ENCODE peak calls at places on chromosomes 16 and 17, in five cellular contexts. L is GM12878, N is IMR-90, H is SK-N-SH, U is HepG2. X is an unnamed sample.

GRCh38 chr16:64657316-64658011 is 464.4 kb downstream of the CDH11 start:
- DNase-seq in N (peak), H (no peak), L (no peak), U (no peak), X (no peak)

GRCh38 chr16:49617710-49618330 is 238.1 kb downstream of the ZNF423 start:
- DNase-seq in H (no peak), L (no peak), N (no peak), U (no peak), X (no peak)

GRCh38 chr16:23448392-23448791 is 4.6 kb downstream of the COG7 start:
- DNase-seq in U (no peak), N (peak), L (no peak), H (no peak), X (no peak)

GRCh38 chr17:33750943-33751701 is 458.0 kb upstream of the ASIC2 start:
- DNase-seq in U (peak), N (peak), H (peak), L (peak), X (peak)

GRCh38 chr17:39236981-39237441 is 11.3 kb upstream of the STAC2 start:
- DNase-seq in U (no peak), N (no peak), H (no peak), L (no peak), X (no peak)

GRCh38 chr17:72342582-72343527 is 222.0 kb downstream of the SOX9 start:
- DNase-seq in U (no peak), H (no peak), L (no peak), N (no peak), X (peak)

GRCh38 chr17:16013943-16014407 is 14.4 kb downstream of the TTC19 start:
- DNase-seq in H (peak), N (peak), U (peak), L (no peak), X (no peak)

GRCh38 chr16:86959182-86959651 is 358.0 kb downstream of the C16orf95 start:
- DNase-seq in U (no peak), L (no peak), N (no peak), H (no peak), X (no peak)

GRCh38 chr17:1312261-1312870 is 32.9 kb downstream of the TRARG1 start:
- DNase-seq in H (peak), N (no peak), L (no peak), U (peak), X (peak)

GRCh38 chr17:58052951-58053715 is 30.1 kb upstream of the DYNLL2 start:
- DNase-seq in U (no peak), N (no peak), H (no peak), L (no peak), X (no peak)

GRCh38 chr17:50072925-50073324 is 17.0 kb downstream of the ITGA3 start:
- DNase-seq in N (no peak), H (no peak), L (no peak), U (no peak), X (no peak)

GRCh38 chr17:51434434-51435170 is 174.3 kb downstream of the UTP18 start:
- DNase-seq in N (no peak), H (no peak), L (no peak), U (no peak), X (no peak)

GRCh38 chr17:29357821-29358232 is 32.3 kb upstream of the TAOK1 start:
- DNase-seq in L (peak), H (no peak), N (peak), U (no peak), X (no peak)

GRCh38 chr17:27449541-27449940 is 6.7 kb upstream of the KSR1 start:
- DNase-seq in L (no peak), N (no peak), H (no peak), U (no peak), X (no peak)

GRCh38 chr17:65324574-65324973 is 187.4 kb downstream of the RGS9 start:
- DNase-seq in U (no peak), L (no peak), N (no peak), H (no peak), X (no peak)

GRCh38 chr16:13471478-13471877 is 448.5 kb upstream of the ERCC4 start:
- DNase-seq in L (no peak), U (no peak), H (no peak), N (no peak), X (no peak)

GRCh38 chr16:75317101-75317522 is 65.7 kb upstream of the BCAR1 start:
- DNase-seq in N (no peak), L (no peak), U (no peak), H (no peak), X (peak)

GRCh38 chr16:58563775-58564174 is 48.5 kb downstream of the SETD6 start:
- DNase-seq in H (no peak), N (no peak), U (no peak), L (no peak), X (peak)

GRCh38 chr17:39027037-39027436 is 59.8 kb upstream of the FBXO47 start:
- DNase-seq in N (no peak), U (no peak), H (peak), L (no peak), X (no peak)

GRCh38 chr17:32303861-32304288 is 38.1 kb downstream of the C17orf75 start:
- DNase-seq in N (no peak), U (no peak), L (no peak), H (peak), X (no peak)

GRCh38 chr17:64328875-64329405 is 61.7 kb downstream of the PECAM1 start:
- DNase-seq in H (no peak), N (no peak), L (no peak), U (no peak), X (no peak)

GRCh38 chr17:57750930-57751329 is 5.8 kb upstream of the CCDC182 start:
- DNase-seq in N (no peak), U (no peak), L (no peak), H (no peak), X (no peak)

GRCh38 chr17:52824542-52824941 is 666.0 kb upstream of the CA10 start:
- DNase-seq in U (peak), N (no peak), H (no peak), L (no peak), X (no peak)

GRCh38 chr17:17870292-17870691 is 33.5 kb upstream of the SREBF1 start:
- DNase-seq in H (no peak), N (no peak), U (no peak), L (no peak), X (no peak)

GRCh38 chr16:84467256-84467655 is 37.2 kb downstream of the MEAK7 start:
- DNase-seq in U (no peak), L (no peak), N (no peak), H (no peak), X (no peak)

GRCh38 chr16:4601317-4602186 is 13.1 kb downstream of the UBALD1 start:
- DNase-seq in L (no peak), N (peak), H (peak), U (no peak), X (no peak)

GRCh38 chr17:76538281-76538931 is 897 bp upstream of the CYGB start:
- DNase-seq in N (no peak), U (no peak), H (peak), L (no peak), X (no peak)

GRCh38 chr17:44108440-44109311 is 14.8 kb downstream of the HDAC5 start:
- DNase-seq in N (peak), L (no peak), U (peak), H (peak), X (peak)

GRCh38 chr17:44029736-44030135 is 15.0 kb upstream of the TMEM101 start:
- DNase-seq in N (no peak), H (no peak), L (no peak), U (no peak), X (no peak)

GRCh38 chr16:31223044-31223443 is 6.1 kb upstream of the PYDC1 start:
- DNase-seq in L (no peak), U (no peak), N (no peak), H (no peak), X (no peak)

GRCh38 chr17:59617141-59617757 is 2.4 kb upstream of the CLTC start:
- DNase-seq in N (no peak), U (no peak), L (no peak), H (no peak), X (no peak)

GRCh38 chr17:45221081-45221996 is at the start of gene FMNL1:
- DNase-seq in L (no peak), U (no peak), H (peak), N (no peak), X (peak)

DNA sequence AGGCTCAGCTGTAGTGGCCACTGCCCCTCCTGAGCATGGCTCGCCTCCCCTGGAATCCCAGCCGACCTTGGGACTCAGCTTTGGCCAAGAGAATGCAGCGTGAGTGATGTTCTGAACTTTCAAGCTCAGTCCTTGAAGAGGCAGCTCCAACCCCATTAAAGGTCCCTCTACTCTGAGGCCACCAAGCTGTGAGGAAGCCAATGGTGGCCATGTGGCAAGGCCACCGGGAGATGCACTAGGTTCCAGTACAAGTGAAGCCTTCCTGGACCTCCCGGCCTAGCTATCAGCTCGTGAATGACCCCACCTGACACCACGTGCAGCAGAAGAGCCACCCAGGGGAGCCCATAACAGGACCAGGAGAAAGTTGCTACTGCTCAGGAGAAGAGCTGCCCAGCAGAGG is 81.7 kb upstream of the GNG13 start:
- DNase-seq in H (no peak), N (no peak), U (no peak), L (no peak), X (no peak)
- H3K9ac ChIP-seq in H (no peak), N (no peak), U (no peak), L (no peak), X (no peak)

DNA sequence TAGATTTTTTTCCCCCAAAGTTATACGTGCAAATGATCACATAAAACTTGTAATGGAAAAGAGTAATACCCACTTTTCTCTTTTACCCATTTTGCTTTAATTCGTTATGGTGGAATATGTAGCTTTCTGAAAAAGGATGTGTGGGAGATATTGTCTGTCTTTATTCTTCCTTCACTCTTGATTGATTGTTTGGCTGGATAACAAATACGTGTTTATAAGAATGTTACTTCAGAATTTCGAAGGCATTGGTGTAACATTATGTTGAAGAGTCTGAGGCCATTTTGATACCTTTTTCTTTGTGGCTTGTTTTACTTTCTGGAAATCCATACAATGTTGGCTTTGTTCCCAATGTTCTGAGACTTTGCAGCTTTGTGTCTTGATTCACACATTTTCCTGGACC is 71.4 kb downstream of the BCAS3 start:
- DNase-seq in L (no peak), N (no peak), H (no peak), U (no peak), X (no peak)
- TF ChIP-seq SMC3 in L (no peak), N (no peak), H (no peak), U (no peak), X (no peak)

GRCh38 chr16:3123986-3124886 is 10.6 kb upstream of the ZNF213 start:
- DNase-seq in U (peak), L (peak), H (peak), N (peak), X (peak)
- H3K9ac ChIP-seq in U (peak), L (peak), H (peak), N (peak), X (peak)

DNA sequence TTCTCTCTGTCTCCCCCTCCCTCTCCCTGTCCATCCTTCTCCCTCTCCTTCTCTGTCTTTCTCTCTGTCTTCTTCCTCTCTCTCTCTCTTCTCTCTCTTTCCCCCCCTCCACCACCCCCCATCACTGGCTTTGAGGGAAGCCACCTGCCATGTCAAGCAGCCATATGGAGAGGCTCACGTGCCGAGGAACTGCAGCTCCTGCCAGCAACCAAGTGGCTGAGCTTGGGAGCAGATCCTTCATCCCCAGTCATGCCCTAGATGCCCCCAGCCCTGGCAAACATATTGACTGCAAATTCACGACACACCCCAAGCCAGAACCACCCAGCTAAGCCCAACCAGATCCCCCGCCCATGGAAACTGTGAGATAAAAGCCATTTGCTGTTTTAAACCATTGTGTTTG is 40.9 kb upstream of the RBFOX3 start:
- DNase-seq in L (no peak), H (peak), U (no peak), N (no peak), X (no peak)
- TF ChIP-seq SMC3 in L (no peak), H (no peak), U (no peak), N (no peak), X (no peak)

GRCh38 chr16:78925071-78925714 is 675.3 kb downstream of the MAF start:
- DNase-seq in L (no peak), U (peak), N (no peak), H (peak), X (peak)
- H3K9ac ChIP-seq in L (no peak), U (no peak), N (no peak), H (no peak), X (no peak)